ENCODE peak calls at places on chromosomes 7 and 10, in four cellular contexts. One of them, this sample, is unnamed.

GRCh38 chr7:24734306-24734705 is 23.0 kb downstream of the GSDME start:
- DNase-seq in NCI-H226: peak
- DNase-seq in RWPE1: no peak
- DNase-seq in NCI-H748 treated with DMSO at 0.1 percent for 48 hours: no peak
- DNase-seq in this sample: no peak

GRCh38 chr10:102935510-102935909 is 17.4 kb downstream of the CNNM2 start:
- DNase-seq in NCI-H226: no peak
- DNase-seq in RWPE1: no peak
- DNase-seq in NCI-H748 treated with DMSO at 0.1 percent for 48 hours: no peak
- DNase-seq in this sample: no peak

GRCh38 chr10:50275650-50276235 is 24.4 kb upstream of the ASAH2 start:
- DNase-seq in NCI-H226: no peak
- DNase-seq in RWPE1: peak
- DNase-seq in NCI-H748 treated with DMSO at 0.1 percent for 48 hours: no peak
- DNase-seq in this sample: no peak

GRCh38 chr7:117216010-117216409 is 106.8 kb downstream of the WNT2 start:
- DNase-seq in NCI-H226: no peak
- DNase-seq in RWPE1: no peak
- DNase-seq in NCI-H748 treated with DMSO at 0.1 percent for 48 hours: no peak
- DNase-seq in this sample: no peak

GRCh38 chr7:85464042-85464651 is 277.3 kb upstream of the SEMA3D start:
- DNase-seq in NCI-H226: no peak
- DNase-seq in RWPE1: no peak
- DNase-seq in NCI-H748 treated with DMSO at 0.1 percent for 48 hours: no peak
- DNase-seq in this sample: no peak

GRCh38 chr10:68212721-68213352 is 19.1 kb downstream of the ATOH7 start:
- DNase-seq in NCI-H226: no peak
- DNase-seq in RWPE1: peak
- DNase-seq in NCI-H748 treated with DMSO at 0.1 percent for 48 hours: peak
- DNase-seq in this sample: no peak

GRCh38 chr7:23474098-23474828 is 4.0 kb upstream of the IGF2BP3 start:
- DNase-seq in NCI-H226: peak
- DNase-seq in RWPE1: peak
- DNase-seq in NCI-H748 treated with DMSO at 0.1 percent for 48 hours: peak
- DNase-seq in this sample: no peak

GRCh38 chr7:29563590-29564454 is at the start of gene PRR15:
- DNase-seq in NCI-H226: peak
- DNase-seq in RWPE1: peak
- DNase-seq in NCI-H748 treated with DMSO at 0.1 percent for 48 hours: peak
- DNase-seq in this sample: peak

GRCh38 chr10:99612167-99612831 is 7.9 kb downstream of the SLC25A28 start:
- DNase-seq in NCI-H226: peak
- DNase-seq in RWPE1: peak
- DNase-seq in NCI-H748 treated with DMSO at 0.1 percent for 48 hours: peak
- DNase-seq in this sample: no peak

GRCh38 chr10:34689053-34689452 is 126.0 kb downstream of the PARD3 start:
- DNase-seq in NCI-H226: no peak
- DNase-seq in RWPE1: no peak
- DNase-seq in NCI-H748 treated with DMSO at 0.1 percent for 48 hours: no peak
- DNase-seq in this sample: no peak

GRCh38 chr10:46520941-46521340 is 35.5 kb downstream of the GPRIN2 start:
- DNase-seq in NCI-H226: peak
- DNase-seq in RWPE1: peak
- DNase-seq in NCI-H748 treated with DMSO at 0.1 percent for 48 hours: no peak
- DNase-seq in this sample: no peak

GRCh38 chr7:102916881-102917280 is 4.1 kb downstream of the LRRC17 start:
- DNase-seq in NCI-H226: no peak
- DNase-seq in RWPE1: no peak
- DNase-seq in NCI-H748 treated with DMSO at 0.1 percent for 48 hours: no peak
- DNase-seq in this sample: no peak

GRCh38 chr7:120874722-120875121 is 16.8 kb upstream of the TSPAN12 start:
- DNase-seq in NCI-H226: no peak
- DNase-seq in RWPE1: no peak
- DNase-seq in NCI-H748 treated with DMSO at 0.1 percent for 48 hours: no peak
- DNase-seq in this sample: no peak

GRCh38 chr10:2282194-2282593 is 544.9 kb upstream of the ADARB2 start:
- DNase-seq in NCI-H226: no peak
- DNase-seq in RWPE1: no peak
- DNase-seq in NCI-H748 treated with DMSO at 0.1 percent for 48 hours: no peak
- DNase-seq in this sample: no peak

GRCh38 chr10:91587710-91588638 is 44.9 kb downstream of the PPP1R3C start:
- DNase-seq in NCI-H226: peak
- DNase-seq in RWPE1: peak
- DNase-seq in NCI-H748 treated with DMSO at 0.1 percent for 48 hours: no peak
- DNase-seq in this sample: no peak

GRCh38 chr7:66558660-66559465 is 69.8 kb upstream of the KCTD7 start:
- DNase-seq in NCI-H226: no peak
- DNase-seq in RWPE1: no peak
- DNase-seq in NCI-H748 treated with DMSO at 0.1 percent for 48 hours: no peak
- DNase-seq in this sample: no peak

GRCh38 chr7:104929921-104930320 is 84.1 kb upstream of the KMT2E start:
- DNase-seq in NCI-H226: no peak
- DNase-seq in RWPE1: peak
- DNase-seq in NCI-H748 treated with DMSO at 0.1 percent for 48 hours: no peak
- DNase-seq in this sample: no peak

GRCh38 chr7:159066816-159067601 is 77.7 kb downstream of the VIPR2 start:
- DNase-seq in NCI-H226: no peak
- DNase-seq in RWPE1: no peak
- DNase-seq in NCI-H748 treated with DMSO at 0.1 percent for 48 hours: no peak
- DNase-seq in this sample: no peak

GRCh38 chr10:76550806-76551205 is 1086.8 kb downstream of the KCNMA1 start:
- DNase-seq in NCI-H226: no peak
- DNase-seq in RWPE1: no peak
- DNase-seq in NCI-H748 treated with DMSO at 0.1 percent for 48 hours: no peak
- DNase-seq in this sample: no peak

GRCh38 chr10:15236340-15236739 is 67.8 kb upstream of the NMT2 start:
- DNase-seq in NCI-H226: peak
- DNase-seq in RWPE1: no peak
- DNase-seq in NCI-H748 treated with DMSO at 0.1 percent for 48 hours: no peak
- DNase-seq in this sample: no peak

GRCh38 chr7:17770710-17771375 is 169.5 kb downstream of the SNX13 start:
- DNase-seq in NCI-H226: no peak
- DNase-seq in RWPE1: no peak
- DNase-seq in NCI-H748 treated with DMSO at 0.1 percent for 48 hours: no peak
- DNase-seq in this sample: no peak

GRCh38 chr7:147510913-147511312 is 1079.7 kb upstream of the C7orf33 start:
- DNase-seq in NCI-H226: no peak
- DNase-seq in RWPE1: no peak
- DNase-seq in NCI-H748 treated with DMSO at 0.1 percent for 48 hours: no peak
- DNase-seq in this sample: no peak

GRCh38 chr10:36450385-36450784 is 675.0 kb upstream of the ANKRD30A start:
- DNase-seq in NCI-H226: no peak
- DNase-seq in RWPE1: no peak
- DNase-seq in NCI-H748 treated with DMSO at 0.1 percent for 48 hours: no peak
- DNase-seq in this sample: no peak

GRCh38 chr10:3151889-3152565 is 20.6 kb downstream of the PITRM1 start:
- DNase-seq in NCI-H226: no peak
- DNase-seq in RWPE1: no peak
- DNase-seq in NCI-H748 treated with DMSO at 0.1 percent for 48 hours: no peak
- DNase-seq in this sample: no peak

GRCh38 chr7:10412426-10413019 is 561.1 kb upstream of the PHF14 start:
- DNase-seq in NCI-H226: no peak
- DNase-seq in RWPE1: peak
- DNase-seq in NCI-H748 treated with DMSO at 0.1 percent for 48 hours: peak
- DNase-seq in this sample: no peak

GRCh38 chr7:107048783-107049418 is 4.4 kb downstream of the PRKAR2B start:
- DNase-seq in NCI-H226: no peak
- DNase-seq in RWPE1: no peak
- DNase-seq in NCI-H748 treated with DMSO at 0.1 percent for 48 hours: no peak
- DNase-seq in this sample: no peak

GRCh38 chr10:94358480-94358879 is 4.3 kb downstream of the NOC3L start:
- DNase-seq in NCI-H226: peak
- DNase-seq in RWPE1: peak
- DNase-seq in NCI-H748 treated with DMSO at 0.1 percent for 48 hours: no peak
- DNase-seq in this sample: no peak

GRCh38 chr10:28627102-28627501 is 50.2 kb upstream of the BAMBI start:
- DNase-seq in NCI-H226: no peak
- DNase-seq in RWPE1: no peak
- DNase-seq in NCI-H748 treated with DMSO at 0.1 percent for 48 hours: no peak
- DNase-seq in this sample: no peak

GRCh38 chr10:69963835-69964710 is 88.6 kb upstream of the MACROH2A2 start:
- DNase-seq in NCI-H226: no peak
- DNase-seq in RWPE1: no peak
- DNase-seq in NCI-H748 treated with DMSO at 0.1 percent for 48 hours: no peak
- DNase-seq in this sample: no peak

GRCh38 chr10:105844653-105845052 is 1203.6 kb downstream of the SORCS3 start:
- DNase-seq in NCI-H226: no peak
- DNase-seq in RWPE1: no peak
- DNase-seq in NCI-H748 treated with DMSO at 0.1 percent for 48 hours: peak
- DNase-seq in this sample: no peak

This sample was measured in nucleus accumbens.